ENCODE peak calls at places on chromosomes 11 and 22, in seven cellular contexts. One of them, this sample, is unnamed.

GRCh38 chr11:88042238-88043032 is 132.8 kb downstream of the RAB38 start:
- DNase-seq in tibial nerve: no peak
- DNase-seq in breast epithelium: no peak
- DNase-seq in A549: no peak
- DNase-seq in vagina: no peak
- DNase-seq in lower leg skin: no peak
- DNase-seq in transverse colon: no peak
- DNase-seq in this sample: no peak

GRCh38 chr22:24379536-24379935 is 47.9 kb upstream of the ADORA2A start:
- DNase-seq in A549: no peak
- DNase-seq in breast epithelium: no peak
- DNase-seq in lower leg skin: no peak
- DNase-seq in tibial nerve: no peak
- DNase-seq in vagina: no peak
- DNase-seq in transverse colon: no peak
- DNase-seq in this sample: no peak

GRCh38 chr11:119692547-119692834 is 36.5 kb downstream of the NECTIN1 start:
- DNase-seq in vagina: no peak
- DNase-seq in lower leg skin: no peak
- DNase-seq in A549: no peak
- DNase-seq in tibial nerve: no peak
- DNase-seq in breast epithelium: no peak
- DNase-seq in transverse colon: no peak
- DNase-seq in this sample: no peak

GRCh38 chr11:118886681-118887111 is 3.0 kb downstream of the CXCR5 start:
- DNase-seq in vagina: no peak
- DNase-seq in lower leg skin: no peak
- DNase-seq in transverse colon: no peak
- DNase-seq in A549: no peak
- DNase-seq in breast epithelium: no peak
- DNase-seq in tibial nerve: no peak
- DNase-seq in this sample: no peak

GRCh38 chr11:86638673-86639072 is 33.7 kb downstream of the ME3 start:
- DNase-seq in tibial nerve: no peak
- DNase-seq in breast epithelium: no peak
- DNase-seq in vagina: no peak
- DNase-seq in A549: no peak
- DNase-seq in lower leg skin: no peak
- DNase-seq in transverse colon: no peak
- DNase-seq in this sample: no peak

GRCh38 chr11:111531687-111532364 is 8.7 kb upstream of the LAYN start:
- DNase-seq in lower leg skin: no peak
- DNase-seq in A549: peak
- DNase-seq in breast epithelium: no peak
- DNase-seq in tibial nerve: no peak
- DNase-seq in transverse colon: no peak
- DNase-seq in vagina: no peak
- DNase-seq in this sample: no peak

GRCh38 chr11:1746956-1747752 is 3.2 kb downstream of the IFITM10 start:
- DNase-seq in vagina: no peak
- DNase-seq in tibial nerve: no peak
- DNase-seq in A549: no peak
- DNase-seq in breast epithelium: no peak
- DNase-seq in transverse colon: no peak
- DNase-seq in lower leg skin: peak
- DNase-seq in this sample: no peak

GRCh38 chr22:32204856-32205722 is at the start of gene RFPL2:
- DNase-seq in vagina: no peak
- DNase-seq in lower leg skin: no peak
- DNase-seq in breast epithelium: no peak
- DNase-seq in A549: peak
- DNase-seq in transverse colon: peak
- DNase-seq in tibial nerve: no peak
- DNase-seq in this sample: no peak

GRCh38 chr22:44373234-44373633 is 60.5 kb upstream of the SHISAL1 start:
- DNase-seq in lower leg skin: peak
- DNase-seq in breast epithelium: no peak
- DNase-seq in A549: no peak
- DNase-seq in tibial nerve: no peak
- DNase-seq in transverse colon: no peak
- DNase-seq in vagina: no peak
- DNase-seq in this sample: no peak

GRCh38 chr11:78050964-78051831 is 12.5 kb upstream of the THRSP start:
- DNase-seq in A549: no peak
- DNase-seq in breast epithelium: no peak
- DNase-seq in transverse colon: no peak
- DNase-seq in vagina: no peak
- DNase-seq in lower leg skin: no peak
- DNase-seq in tibial nerve: no peak
- DNase-seq in this sample: no peak

GRCh38 chr22:39926175-39927152 is 25.6 kb downstream of the GRAP2 start:
- DNase-seq in lower leg skin: no peak
- DNase-seq in tibial nerve: no peak
- DNase-seq in A549: no peak
- DNase-seq in transverse colon: peak
- DNase-seq in breast epithelium: no peak
- DNase-seq in vagina: no peak
- DNase-seq in this sample: no peak

GRCh38 chr11:94185387-94186084 is 56.9 kb downstream of the PANX1 start:
- DNase-seq in vagina: no peak
- DNase-seq in transverse colon: no peak
- DNase-seq in breast epithelium: no peak
- DNase-seq in A549: no peak
- DNase-seq in lower leg skin: no peak
- DNase-seq in tibial nerve: no peak
- DNase-seq in this sample: no peak

GRCh38 chr11:125414121-125414520 is 81.9 kb downstream of the FEZ1 start:
- DNase-seq in vagina: no peak
- DNase-seq in transverse colon: no peak
- DNase-seq in A549: no peak
- DNase-seq in tibial nerve: no peak
- DNase-seq in breast epithelium: no peak
- DNase-seq in lower leg skin: no peak
- DNase-seq in this sample: no peak

DNA sequence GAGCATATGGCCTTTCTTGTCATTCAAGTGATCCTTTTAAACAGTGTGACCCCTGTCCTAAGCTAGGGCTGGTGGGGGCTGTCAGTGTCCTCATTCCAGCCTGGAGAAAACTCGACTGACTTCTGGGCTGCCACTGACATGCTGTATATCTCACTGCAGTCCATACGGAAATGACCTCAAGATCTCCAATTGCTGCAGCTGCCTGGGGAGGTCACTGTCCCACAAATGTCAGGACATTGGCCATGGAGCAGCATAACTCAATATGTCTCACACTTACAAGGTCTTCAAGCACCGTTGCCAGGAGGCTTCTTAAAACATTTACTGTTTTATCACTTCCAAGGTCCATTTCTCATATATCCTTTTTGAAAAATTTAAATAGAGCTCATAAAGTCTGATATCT is 27.8 kb upstream of the CSNK2A3 start:
- DNase-seq in A549: no peak
- DNase-seq in vagina: peak
- DNase-seq in tibial nerve: no peak
- DNase-seq in transverse colon: no peak
- DNase-seq in breast epithelium: no peak
- DNase-seq in lower leg skin: peak
- DNase-seq in this sample: no peak
- TF ChIP-seq POLR2A in A549: no peak
- TF ChIP-seq POLR2A in vagina: no peak
- TF ChIP-seq POLR2A in tibial nerve: no peak
- TF ChIP-seq POLR2A in transverse colon: no peak
- TF ChIP-seq POLR2A in breast epithelium: no peak
- TF ChIP-seq POLR2A in lower leg skin: no peak
- TF ChIP-seq POLR2A in this sample: no peak

DNA sequence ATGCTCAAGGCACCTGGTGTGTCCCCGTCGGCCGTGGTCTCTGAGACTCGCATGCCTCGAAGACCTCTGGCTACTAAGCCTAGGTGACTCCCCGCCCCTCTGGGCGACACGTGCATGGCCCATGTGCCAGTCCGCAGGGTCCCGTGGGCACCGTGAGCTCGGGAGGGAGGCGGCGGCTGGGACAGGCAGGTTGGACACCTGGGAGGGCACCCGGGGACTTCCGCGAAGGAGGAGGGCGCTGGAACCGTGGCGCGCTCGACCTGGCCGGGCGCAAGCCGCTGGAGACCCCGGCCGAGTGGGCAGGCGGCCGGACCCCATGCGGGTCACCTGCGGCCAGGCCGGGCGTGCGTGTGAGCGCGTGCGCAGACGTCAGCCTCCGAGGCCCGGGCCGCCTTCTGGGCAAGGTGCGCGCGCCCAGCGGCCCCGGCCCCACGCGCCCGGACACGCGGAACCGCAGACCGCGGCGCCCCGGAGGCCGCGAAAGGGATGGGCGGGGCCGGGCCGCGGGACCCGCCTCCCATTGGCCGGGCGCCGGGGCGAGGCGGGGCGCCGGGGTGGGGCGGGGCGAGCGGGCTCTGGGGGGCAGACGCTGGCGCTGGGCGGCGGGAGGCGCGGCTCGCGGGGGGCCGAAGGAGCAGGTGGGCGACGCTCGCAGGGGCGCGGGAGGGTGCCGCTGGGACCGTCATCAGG is 576 bp upstream of the RASD2 start:
- DNase-seq in breast epithelium: no peak
- DNase-seq in tibial nerve: no peak
- DNase-seq in A549: no peak
- DNase-seq in vagina: no peak
- DNase-seq in transverse colon: peak
- DNase-seq in lower leg skin: peak
- DNase-seq in this sample: peak
- TF ChIP-seq POLR2A in breast epithelium: no peak
- TF ChIP-seq POLR2A in tibial nerve: no peak
- TF ChIP-seq POLR2A in A549: peak
- TF ChIP-seq POLR2A in vagina: no peak
- TF ChIP-seq POLR2A in transverse colon: no peak
- TF ChIP-seq POLR2A in lower leg skin: no peak
- TF ChIP-seq POLR2A in this sample: no peak

GRCh38 chr11:9573054-9573774 is at the start of gene WEE1:
- DNase-seq in tibial nerve: peak
- DNase-seq in vagina: peak
- DNase-seq in transverse colon: peak
- DNase-seq in lower leg skin: peak
- DNase-seq in A549: peak
- DNase-seq in breast epithelium: peak
- DNase-seq in this sample: peak

GRCh38 chr11:9573775-9574555 is 495 bp downstream of the WEE1 start:
- DNase-seq in tibial nerve: no peak
- DNase-seq in A549: no peak
- DNase-seq in vagina: no peak
- DNase-seq in breast epithelium: no peak
- DNase-seq in transverse colon: peak
- DNase-seq in lower leg skin: peak
- DNase-seq in this sample: no peak

GRCh38 chr11:9574556-9574805 is 1.0 kb downstream of the WEE1 start:
- DNase-seq in vagina: no peak
- DNase-seq in transverse colon: peak
- DNase-seq in breast epithelium: no peak
- DNase-seq in tibial nerve: no peak
- DNase-seq in A549: peak
- DNase-seq in lower leg skin: peak
- DNase-seq in this sample: no peak

GRCh38 chr11:9575531-9576240 is 2.2 kb downstream of the WEE1 start:
- DNase-seq in lower leg skin: no peak
- DNase-seq in A549: no peak
- DNase-seq in transverse colon: no peak
- DNase-seq in tibial nerve: no peak
- DNase-seq in breast epithelium: no peak
- DNase-seq in vagina: no peak
- DNase-seq in this sample: no peak

DNA sequence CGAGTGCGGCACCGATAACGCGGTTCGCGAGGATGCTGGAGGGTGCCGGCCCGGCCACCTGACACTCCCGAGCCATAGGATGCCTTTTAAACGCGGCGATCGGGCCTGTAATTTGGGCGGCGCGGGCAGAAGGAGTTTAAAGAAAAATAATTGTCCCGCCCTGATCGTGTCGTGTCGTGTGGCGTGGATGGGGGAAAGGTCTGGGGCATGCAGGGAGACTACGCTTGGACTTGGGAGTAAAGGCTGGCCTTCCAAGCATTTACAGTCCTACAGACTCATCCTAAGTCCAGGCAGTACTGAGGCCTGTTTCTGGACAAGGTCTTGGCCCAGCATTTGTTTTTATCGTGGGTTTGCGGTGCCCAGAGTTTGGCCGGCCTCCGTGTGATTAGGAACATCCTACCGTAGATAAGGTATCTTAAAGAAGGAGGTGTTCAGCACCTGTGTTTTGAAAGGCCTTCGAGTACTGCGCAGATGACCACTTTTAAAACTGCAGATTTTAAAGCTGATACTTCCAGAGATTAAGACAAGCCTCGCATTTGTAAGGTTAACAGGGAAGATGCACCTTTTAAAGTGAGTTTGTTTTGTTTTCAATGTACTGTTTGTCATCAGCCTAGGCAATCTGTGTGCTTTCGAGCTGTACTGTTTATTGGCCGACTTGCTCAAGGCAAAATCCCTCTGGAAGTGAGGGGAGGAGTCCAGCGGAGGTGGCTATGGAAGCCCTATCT is 1.5 kb downstream of the WEE1 start:
- DNase-seq in breast epithelium: peak
- DNase-seq in transverse colon: peak
- DNase-seq in vagina: no peak
- DNase-seq in tibial nerve: peak
- DNase-seq in lower leg skin: no peak
- DNase-seq in A549: peak
- DNase-seq in this sample: peak
- TF ChIP-seq POLR2A in breast epithelium: peak
- TF ChIP-seq POLR2A in transverse colon: peak
- TF ChIP-seq POLR2A in vagina: no peak
- TF ChIP-seq POLR2A in tibial nerve: peak
- TF ChIP-seq POLR2A in lower leg skin: no peak
- TF ChIP-seq POLR2A in A549: no peak
- TF ChIP-seq POLR2A in this sample: no peak

DNA sequence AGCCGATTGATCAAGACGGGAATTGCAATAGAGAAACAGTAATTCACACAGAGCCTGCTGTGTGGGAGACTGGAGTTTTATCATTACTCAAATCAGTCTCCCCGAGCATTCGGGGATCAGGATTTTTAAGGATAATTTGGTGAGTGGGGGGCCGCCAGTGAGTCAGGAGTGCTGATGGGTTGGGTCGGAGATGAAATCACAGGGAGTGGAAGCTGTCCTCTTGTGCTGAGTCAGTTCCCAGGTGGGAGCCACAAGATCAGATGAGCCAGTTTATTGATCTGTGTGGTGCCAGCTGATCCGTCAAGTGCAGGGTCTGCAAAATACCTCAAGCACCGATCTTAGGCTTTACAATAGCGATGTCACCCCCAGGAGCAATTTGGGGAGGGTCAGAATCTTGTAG is 15.5 kb downstream of the MTFP1 start:
- DNase-seq in vagina: no peak
- DNase-seq in tibial nerve: no peak
- DNase-seq in A549: no peak
- DNase-seq in lower leg skin: no peak
- DNase-seq in transverse colon: no peak
- DNase-seq in breast epithelium: no peak
- DNase-seq in this sample: no peak
- TF ChIP-seq POLR2A in vagina: no peak
- TF ChIP-seq POLR2A in tibial nerve: no peak
- TF ChIP-seq POLR2A in A549: no peak
- TF ChIP-seq POLR2A in lower leg skin: no peak
- TF ChIP-seq POLR2A in transverse colon: no peak
- TF ChIP-seq POLR2A in breast epithelium: no peak
- TF ChIP-seq POLR2A in this sample: no peak

GRCh38 chr11:47216141-47216798 is 1.5 kb downstream of the DDB2 start:
- DNase-seq in transverse colon: peak
- DNase-seq in lower leg skin: peak
- DNase-seq in breast epithelium: no peak
- DNase-seq in A549: peak
- DNase-seq in vagina: no peak
- DNase-seq in tibial nerve: no peak
- DNase-seq in this sample: peak
- TF ChIP-seq POLR2A in transverse colon: no peak
- TF ChIP-seq POLR2A in lower leg skin: no peak
- TF ChIP-seq POLR2A in breast epithelium: no peak
- TF ChIP-seq POLR2A in A549: no peak
- TF ChIP-seq POLR2A in vagina: no peak
- TF ChIP-seq POLR2A in tibial nerve: no peak
- TF ChIP-seq POLR2A in this sample: peak